ENCODE peak calls at places on chromosomes 1 and 21, in four cellular contexts. W, C, S and Q are unnamed samples.

GRCh38 chr1:17935230-17935629 is 172.4 kb upstream of the IGSF21 start:
- DNase-seq in S (no peak), C (no peak), W (no peak), Q (no peak)

GRCh38 chr21:36005018-36005417 is 55.3 kb downstream of the SETD4 start:
- DNase-seq in C (no peak), S (no peak), W (no peak), Q (no peak)

GRCh38 chr1:8856689-8857412 is 21.6 kb downstream of the ENO1 start:
- DNase-seq in W (no peak), C (no peak), S (peak), Q (no peak)

GRCh38 chr1:164576311-164577271 is 17.6 kb downstream of the PBX1 start:
- DNase-seq in C (no peak), W (no peak), S (no peak), Q (peak)

GRCh38 chr21:36639769-36640168 is 59.1 kb upstream of the SIM2 start:
- DNase-seq in S (no peak), C (no peak), W (no peak), Q (no peak)

GRCh38 chr1:68188060-68188538 is 44.2 kb downstream of the WLS start:
- DNase-seq in W (no peak), S (no peak), C (no peak), Q (peak)

GRCh38 chr1:11521605-11522399 is 42.8 kb downstream of the DISP3 start:
- DNase-seq in W (no peak), S (no peak), C (no peak), Q (no peak)

GRCh38 chr1:221419513-221420088 is 322.3 kb downstream of the DUSP10 start:
- DNase-seq in C (no peak), S (no peak), W (no peak), Q (peak)

GRCh38 chr1:58395355-58395754 is 151.2 kb downstream of the OMA1 start:
- DNase-seq in W (no peak), S (no peak), C (no peak), Q (peak)

GRCh38 chr1:243851129-243851756 is 1.2 kb upstream of the AKT3 start:
- DNase-seq in W (peak), C (no peak), S (peak), Q (no peak)

GRCh38 chr1:75901371-75901770 is 30.8 kb downstream of the ASB17 start:
- DNase-seq in C (no peak), S (no peak), W (no peak), Q (no peak)

GRCh38 chr1:43979528-43980254 is 681 bp downstream of the B4GALT2 start:
- DNase-seq in W (peak), S (peak), C (peak), Q (peak)

GRCh38 chr1:3717715-3718601 is 34.3 kb upstream of the CCDC27 start:
- DNase-seq in S (no peak), W (no peak), C (no peak), Q (no peak)

GRCh38 chr1:51636191-51636590 is 19.3 kb downstream of the OSBPL9 start:
- DNase-seq in C (no peak), W (no peak), S (no peak), Q (no peak)

GRCh38 chr1:236670060-236670459 is 16.2 kb upstream of the ACTN2 start:
- DNase-seq in W (no peak), S (no peak), C (no peak), Q (no peak)

GRCh38 chr1:179788259-179788658 is 45.2 kb downstream of the FAM163A start:
- DNase-seq in W (no peak), C (no peak), S (no peak), Q (no peak)

GRCh38 chr1:224676613-224677012 is 60.5 kb downstream of the CNIH3 start:
- DNase-seq in W (no peak), C (no peak), S (no peak), Q (no peak)

GRCh38 chr1:162004441-162004950 is 19.2 kb downstream of the OLFML2B start:
- DNase-seq in S (no peak), C (no peak), W (no peak), Q (no peak)

GRCh38 chr1:183484254-183484653 is 12.0 kb downstream of the SMG7 start:
- DNase-seq in C (no peak), S (no peak), W (no peak), Q (no peak)